ENCODE peak calls at places on chromosomes 16 and 17, in nine cellular contexts. F is sigmoid colon, C is A549, U is fibroblast of the conjunctiva, Q is NCI-H1092 treated with DMSO at 0.1 percent for 48 hours, D is cardiac fibroblast, K is GM23338, S is HT1080, N is ureter. A is an unnamed sample.
A peak's percentile ranks its signal among the peaks of the same experiment; 100 is the strongest.

GRCh38 chr17:231191-231965 is 49.9 kb upstream of the DOC2B start:
- DNase-seq in F (peak; percentile 42), C (no peak), U (no peak), Q (no peak), D (no peak), K (no peak), S (no peak), N (no peak), A (no peak)

GRCh38 chr17:412211-413015 is 59.8 kb upstream of the RPH3AL start:
- DNase-seq in F (no peak), C (peak; percentile 63), U (peak; percentile 54), Q (peak; percentile 26), D (peak; percentile 77), K (peak; percentile 84), S (peak; percentile 44), N (peak; percentile 64), A (peak; percentile 50)

GRCh38 chr16:67661864-67662652 is 1.3 kb downstream of the PARD6A start:
- DNase-seq in F (peak; percentile 64), C (no peak), U (no peak), Q (no peak), D (no peak), K (no peak), S (no peak), N (no peak), A (no peak)

GRCh38 chr16:56671706-56672105 is 2.1 kb downstream of the MT1H start:
- DNase-seq in F (no peak), C (no peak), U (no peak), Q (no peak), D (peak; percentile 18), K (no peak), S (no peak), N (no peak), A (peak; percentile 41)

GRCh38 chr17:55341432-55341831 is 76.7 kb downstream of the HLF start:
- DNase-seq in F (no peak), C (no peak), U (no peak), Q (no peak), D (peak; percentile 20), K (no peak), S (peak; percentile 40), N (no peak), A (no peak)

GRCh38 chr17:60089097-60089844 is 10.6 kb upstream of the HEATR6 start:
- DNase-seq in F (no peak), C (no peak), U (no peak), Q (no peak), D (no peak), K (no peak), S (no peak), N (no peak), A (no peak)

GRCh38 chr17:73998246-73999220 is 204.9 kb upstream of the RPL38 start:
- DNase-seq in F (no peak), C (peak; percentile 85), U (no peak), Q (peak; percentile 90), D (no peak), K (peak; percentile 85), S (peak; percentile 5), N (peak; percentile 66), A (no peak)

GRCh38 chr17:59425085-59425901 is 93.8 kb downstream of the YPEL2 start:
- DNase-seq in F (peak; percentile 83), C (no peak), U (no peak), Q (no peak), D (peak; percentile 83), K (peak; percentile 21), S (no peak), N (peak; percentile 61), A (no peak)

GRCh38 chr17:66423436-66423922 is 121.1 kb downstream of the PRKCA start:
- DNase-seq in F (no peak), C (no peak), U (no peak), Q (no peak), D (no peak), K (no peak), S (no peak), N (no peak), A (no peak)

GRCh38 chr17:58920773-58921172 is 165.1 kb downstream of the PPM1E start:
- DNase-seq in F (no peak), C (no peak), U (no peak), Q (no peak), D (no peak), K (no peak), S (no peak), N (no peak), A (no peak)

GRCh38 chr17:44137891-44138709 is 3.6 kb upstream of the HROB start:
- DNase-seq in F (peak; percentile 94), C (peak; percentile 99), U (peak; percentile 97), Q (peak; percentile 12), D (peak; percentile 99), K (peak; percentile 80), S (peak; percentile 100), N (peak; percentile 88), A (peak; percentile 96)

GRCh38 chr16:75061677-75062076 is 54.9 kb downstream of the LDHD start:
- DNase-seq in F (peak; percentile 74), C (no peak), U (no peak), Q (no peak), D (no peak), K (no peak), S (no peak), N (no peak), A (no peak)

GRCh38 chr17:9350083-9350482 is 225.5 kb downstream of the STX8 start:
- DNase-seq in F (no peak), C (no peak), U (peak; percentile 90), Q (no peak), D (peak; percentile 98), K (no peak), S (peak; percentile 87), N (no peak), A (peak; percentile 84)

GRCh38 chr16:66406534-66407368 is 20.3 kb upstream of the BEAN1 start:
- DNase-seq in F (peak; percentile 90), C (peak; percentile 92), U (peak; percentile 35), Q (peak; percentile 74), D (peak; percentile 79), K (peak; percentile 93), S (peak; percentile 70), N (peak; percentile 88), A (peak; percentile 31)

GRCh38 chr16:20918486-20919239 is 18.1 kb downstream of the LYRM1 start:
- DNase-seq in F (peak; percentile 77), C (no peak), U (peak; percentile 78), Q (no peak), D (peak; percentile 83), K (no peak), S (no peak), N (peak; percentile 49), A (no peak)

GRCh38 chr16:17529982-17530760 is 59.4 kb upstream of the XYLT1 start:
- DNase-seq in F (no peak), C (no peak), U (no peak), Q (no peak), D (no peak), K (no peak), S (no peak), N (no peak), A (no peak)

A was measured in astrocyte of the cerebellum.